ENCODE peak calls at places on chromosomes 11 and 22, in four cellular contexts. K is NCI-H1105, X is EH, H is BJ. A is an unnamed sample.
A peak's percentile ranks its signal among the peaks of the same experiment; 100 is the strongest.

GRCh38 chr11:128916037-128916572 is 24.9 kb downstream of the KCNJ5 start:
- DNase-seq in H (no peak), K (no peak), X (no peak), A (no peak)

GRCh38 chr11:81658722-81659121 is 1074.9 kb downstream of the FAM181B start:
- DNase-seq in H (no peak), K (no peak), X (no peak), A (no peak)

GRCh38 chr11:113202431-113202830 is 112.0 kb upstream of the TTC12 start:
- DNase-seq in X (peak; percentile 14), K (no peak), H (no peak), A (no peak)

GRCh38 chr11:120329556-120329955 is 4.5 kb downstream of the TLCD5 start:
- DNase-seq in H (no peak), K (no peak), X (peak; percentile 33), A (no peak)

GRCh38 chr11:18248561-18248960 is at the start of gene SAA2:
- DNase-seq in K (no peak), H (no peak), X (peak; percentile 10), A (no peak)

GRCh38 chr11:27497284-27497866 is 9.2 kb downstream of the LIN7C start:
- DNase-seq in H (no peak), X (peak; percentile 38), K (peak; percentile 41), A (no peak)

GRCh38 chr11:43923327-43924111 is 18.9 kb upstream of the C11orf96 start:
- DNase-seq in K (no peak), H (no peak), X (peak; percentile 67), A (no peak)

GRCh38 chr11:65051389-65051858 is 6.9 kb downstream of the NAALADL1 start:
- DNase-seq in K (no peak), H (no peak), X (no peak), A (no peak)

GRCh38 chr11:103888541-103888951 is 147.9 kb upstream of the DDI1 start:
- DNase-seq in H (no peak), X (peak; percentile 9), K (no peak), A (no peak)

GRCh38 chr11:36718481-36718880 is 120.4 kb upstream of the RAG2 start:
- DNase-seq in K (no peak), H (no peak), X (no peak), A (no peak)

GRCh38 chr11:19259487-19260345 is 19.0 kb upstream of the E2F8 start:
- DNase-seq in H (peak; percentile 2), K (peak; percentile 32), X (peak; percentile 66), A (no peak)

GRCh38 chr11:789951-790350 is at the start of gene CEND1:
- DNase-seq in K (peak; percentile 70), H (no peak), X (peak; percentile 65), A (peak; percentile 48)

GRCh38 chr11:62132188-62132587 is 8.4 kb downstream of the INCENP start:
- DNase-seq in X (no peak), K (no peak), H (no peak), A (no peak)

GRCh38 chr11:114171257-114172054 is 111.9 kb downstream of the ZBTB16 start:
- DNase-seq in K (no peak), H (no peak), X (no peak), A (no peak)

GRCh38 chr11:47797633-47798032 is 30.5 kb upstream of the FNBP4 start:
- DNase-seq in K (no peak), X (peak; percentile 79), H (no peak), A (no peak)

GRCh38 chr11:76667271-76667818 is 3.2 kb downstream of the LRRC32 start:
- DNase-seq in K (no peak), H (no peak), X (no peak), A (peak; percentile 5)

GRCh38 chr22:37442537-37442936 is 15.3 kb upstream of the ELFN2 start:
- DNase-seq in K (no peak), H (no peak), X (peak; percentile 44), A (no peak)

GRCh38 chr22:50186789-50187523 is 1.2 kb downstream of the TRABD start:
- DNase-seq in X (peak; percentile 48), K (no peak), H (no peak), A (no peak)

GRCh38 chr22:40654522-40655167 is 18.1 kb upstream of the MRTFA start:
- DNase-seq in X (peak; percentile 92), H (peak; percentile 70), K (peak; percentile 30), A (no peak)

GRCh38 chr11:12249590-12250260 is 127.6 kb upstream of the PARVA start:
- DNase-seq in K (peak; percentile 97), X (no peak), H (no peak), A (no peak)

GRCh38 chr11:67085617-67086016 is 29.0 kb downstream of the RHOD start:
- DNase-seq in K (no peak), X (no peak), H (no peak), A (no peak)

GRCh38 chr22:49017769-49018330 is 809.8 kb downstream of the BRD1 start:
- DNase-seq in X (no peak), H (no peak), K (no peak), A (no peak)

GRCh38 chr11:122309262-122309925 is 193.4 kb upstream of the BLID start:
- DNase-seq in H (no peak), K (no peak), X (no peak), A (no peak)

GRCh38 chr11:36034572-36035331 is 90.9 kb downstream of the LDLRAD3 start:
- DNase-seq in K (no peak), H (peak; percentile 66), X (peak; percentile 97), A (no peak)

GRCh38 chr11:110691961-110692360 is 20.3 kb downstream of the ARHGAP20 start:
- DNase-seq in H (no peak), X (no peak), K (no peak), A (no peak)